ENCODE peak calls at places on chromosomes 7 and 10, in five cellular contexts. D is astrocyte of the cerebellum, O is OCI-LY7, Z is activated B cell treated with CpG ODN at 0.5 μM for 24 hours, U is cardiac fibroblast. R is an unnamed sample.

GRCh38 chr10:13844651-13845050 is 257.9 kb downstream of the PRPF18 start:
- DNase-seq in D (no peak), U (no peak), O (no peak), Z (no peak), R (no peak)

GRCh38 chr10:5524721-5525531 is at the start of gene CALML3:
- DNase-seq in O (no peak), U (no peak), D (no peak), Z (peak; percentile 8), R (no peak)

GRCh38 chr10:3813986-3814831 is 29.2 kb upstream of the KLF6 start:
- DNase-seq in U (no peak), O (no peak), Z (no peak), D (no peak), R (no peak)

GRCh38 chr10:124561206-124561605 is 99.6 kb downstream of the LHPP start:
- DNase-seq in D (no peak), O (no peak), Z (no peak), U (no peak), R (no peak)

GRCh38 chr7:80721880-80722595 is 83.6 kb downstream of the CD36 start:
- DNase-seq in Z (no peak), U (peak; percentile 86), D (no peak), O (no peak), R (no peak)

GRCh38 chr7:155631155-155631554 is 13.3 kb upstream of the RBM33 start:
- DNase-seq in D (no peak), U (no peak), Z (no peak), O (no peak), R (no peak)

GRCh38 chr7:77368974-77369373 is 47.2 kb downstream of the GSAP start:
- DNase-seq in Z (no peak), D (no peak), O (no peak), U (peak; percentile 42), R (no peak)

GRCh38 chr10:10967502-10967901 is 50.2 kb upstream of the CELF2 start:
- DNase-seq in Z (no peak), O (no peak), U (no peak), D (no peak), R (no peak)

DNA sequence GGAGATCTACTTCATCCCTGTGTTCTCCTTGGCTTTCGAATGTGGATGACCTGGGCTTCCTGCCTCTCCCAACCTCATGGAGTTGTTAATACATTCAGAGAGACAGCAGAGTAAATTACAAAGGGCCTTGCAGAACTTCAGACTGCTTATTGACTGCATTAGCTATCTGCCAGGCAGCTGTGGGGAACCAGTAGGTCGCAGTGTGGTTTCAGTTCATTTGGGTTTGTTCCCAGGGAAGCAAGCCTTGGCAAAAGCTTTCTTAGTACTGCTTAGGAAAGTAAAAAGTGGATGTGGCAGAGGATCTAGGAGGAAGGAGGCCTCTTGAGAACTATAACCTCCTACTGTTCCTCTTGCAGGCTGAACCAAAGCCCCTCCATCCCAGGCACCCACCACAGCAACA is 9.2 kb downstream of the NPFFR1 start:
- DNase-seq in Z (no peak), U (peak; percentile 89), O (no peak), D (peak; percentile 95), R (no peak)
- TF ChIP-seq CTCF in Z (no peak), U (no peak), O (no peak), D (no peak), R (no peak)

DNA sequence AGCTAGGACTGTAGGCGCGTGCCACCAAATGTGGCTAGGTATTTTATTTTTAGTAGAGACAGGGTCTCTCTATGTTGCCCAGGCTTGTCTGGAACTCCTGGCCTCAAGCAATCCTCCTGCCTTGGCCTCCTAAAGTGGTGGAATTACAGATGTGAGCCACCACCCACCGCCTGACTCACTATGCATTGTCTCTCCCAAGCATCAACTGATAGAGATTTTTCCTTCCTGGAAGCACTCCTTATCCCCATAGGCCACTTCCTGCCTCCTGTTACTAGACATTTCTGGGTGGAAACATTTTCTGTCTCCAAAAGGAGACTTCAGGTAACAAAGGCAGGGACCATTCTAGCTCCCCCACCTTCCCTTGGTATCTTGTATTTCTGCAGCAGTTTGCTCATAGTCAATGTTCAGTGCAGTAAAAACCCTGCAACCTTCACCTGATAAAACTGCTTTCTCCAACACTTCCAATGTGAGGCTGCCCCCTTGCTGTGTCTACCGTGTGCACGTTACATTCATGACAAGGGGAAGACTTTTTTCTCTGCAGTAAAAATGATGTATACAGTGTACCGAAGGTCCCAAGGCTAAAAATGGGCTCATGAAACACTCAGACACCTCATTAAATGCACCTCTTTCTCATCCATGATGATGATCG is 84.9 kb downstream of the NHLRC2 start:
- DNase-seq in U (no peak), O (no peak), D (no peak), Z (no peak), R (no peak)
- TF ChIP-seq CTCF in U (no peak), O (peak; percentile 24), D (no peak), Z (no peak), R (no peak)

GRCh38 chr7:954330-955238 is at the start of gene ADAP1:
- DNase-seq in D (no peak), U (peak; percentile 58), Z (peak; percentile 57), O (peak; percentile 52), R (no peak)
- TF ChIP-seq CTCF in D (no peak), U (no peak), Z (no peak), O (no peak), R (peak; percentile 18)

GRCh38 chr10:112471878-112472487 is 25.0 kb downstream of the VTI1A start:
- DNase-seq in O (peak; percentile 62), Z (no peak), U (peak; percentile 75), D (peak; percentile 22), R (peak; percentile 11)

GRCh38 chr10:112475565-112476233 is 28.7 kb downstream of the VTI1A start:
- DNase-seq in U (peak; percentile 29), O (no peak), Z (no peak), D (peak; percentile 12), R (no peak)
- TF ChIP-seq CTCF in U (peak; percentile 26), O (peak; percentile 75), Z (no peak), D (peak; percentile 30), R (peak; percentile 54)

DNA sequence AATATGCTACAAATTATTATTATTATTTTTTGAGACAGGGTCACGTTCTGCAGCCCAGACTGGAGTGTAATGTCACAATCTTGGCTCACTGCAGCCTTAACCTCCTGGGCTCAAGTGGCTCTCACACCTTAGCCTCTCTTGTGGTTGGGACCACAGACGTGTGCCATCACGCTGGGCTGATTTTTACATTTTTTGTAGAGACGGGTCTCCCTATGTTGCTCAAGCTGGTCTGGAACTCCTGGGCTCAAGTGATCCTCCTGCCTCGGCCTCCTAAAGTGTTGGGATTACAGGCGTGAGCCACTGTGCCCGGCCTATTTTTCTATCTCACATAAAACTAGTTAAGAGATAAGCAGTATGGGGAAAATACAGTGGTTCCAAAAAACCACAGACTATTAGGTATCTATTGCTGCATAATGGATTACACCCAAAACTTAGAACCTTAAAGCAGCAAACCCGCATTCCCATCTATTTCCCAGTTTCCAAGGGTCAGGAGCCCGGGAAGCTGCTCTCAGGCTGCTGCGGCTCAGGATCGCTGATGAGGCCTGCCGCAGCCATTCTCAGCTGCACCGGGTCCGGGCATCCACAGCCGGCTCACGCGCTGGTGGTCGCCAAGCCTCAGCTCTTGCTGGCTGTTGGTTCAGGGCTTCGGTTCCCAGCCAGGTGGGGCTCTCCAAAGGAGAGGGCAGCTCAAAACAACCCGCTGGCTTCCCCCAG is 128.3 kb downstream of the UBE2H start:
- DNase-seq in U (no peak), D (no peak), Z (peak; percentile 20), O (no peak), R (no peak)
- TF ChIP-seq CTCF in U (no peak), D (no peak), Z (no peak), O (no peak), R (no peak)

DNA sequence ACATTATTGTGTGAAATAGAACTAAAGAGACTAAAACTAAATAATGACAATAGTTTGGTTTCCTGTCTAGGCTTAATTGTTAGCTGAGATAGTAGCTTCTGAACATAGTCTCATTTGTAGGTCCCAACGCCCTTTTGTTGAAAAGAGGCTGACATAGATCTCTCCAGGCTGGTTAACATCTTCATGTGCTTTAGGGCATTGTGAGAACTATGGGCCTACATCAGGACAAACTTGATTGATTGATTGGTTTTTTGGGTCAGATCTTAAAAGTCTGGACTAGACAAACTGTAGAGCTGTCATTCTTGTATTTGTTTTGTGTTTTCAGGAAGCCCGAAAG is 869 bp downstream of the CHCHD1 start:
- DNase-seq in D (no peak), U (no peak), O (no peak), Z (no peak), R (no peak)
- TF ChIP-seq CTCF in D (no peak), U (no peak), O (no peak), Z (no peak), R (no peak)

GRCh38 chr7:127680983-127681382 is 29.0 kb downstream of the SND1 start:
- DNase-seq in O (no peak), Z (no peak), U (no peak), D (no peak), R (no peak)

GRCh38 chr7:127678947-127679346 is 27.0 kb downstream of the SND1 start:
- DNase-seq in D (no peak), O (no peak), U (no peak), Z (no peak), R (no peak)

GRCh38 chr7:127689194-127689772 is 37.3 kb downstream of the SND1 start:
- DNase-seq in O (no peak), D (no peak), U (peak; percentile 34), Z (no peak), R (no peak)

GRCh38 chr7:127682140-127682539 is 30.1 kb downstream of the SND1 start:
- DNase-seq in O (no peak), D (no peak), Z (no peak), U (no peak), R (no peak)

GRCh38 chr7:127683776-127684681 is 32.0 kb downstream of the SND1 start:
- DNase-seq in U (peak; percentile 27), D (no peak), O (peak; percentile 43), Z (no peak), R (no peak)
- TF ChIP-seq CTCF in U (no peak), D (no peak), O (no peak), Z (no peak), R (no peak)

GRCh38 chr7:200704-201103 is 8.3 kb downstream of the FAM20C start:
- DNase-seq in Z (no peak), O (no peak), U (no peak), D (no peak), R (no peak)
- TF ChIP-seq CTCF in Z (no peak), O (no peak), U (peak; percentile 2), D (no peak), R (no peak)